ENCODE peak calls at places on chromosomes 7 and 10, in four cellular contexts. E is activated T-helper 1 cell treated with anti-CD3 and anti-CD28 coated beads, Interleukin-12 subunit alpha, Interleukin-12 subunit beta, Interleukin-2, Interleukin-4 antibody, amounts not matched to agents 30 ng/mL and 10 ng/mL and 1 ng/mL, durations not matched to agents 14 hours and 24 hours and 36 hours; O is foreskin keratinocyte; L is AG08395. Z is an unnamed sample.

GRCh38 chr7:75795831-75796285 is 17.7 kb downstream of the CCL24 start:
- DNase-seq in E (no peak), O (no peak), L (no peak), Z (peak; percentile 35)

GRCh38 chr7:95002726-95003125 is 95.3 kb downstream of the PPP1R9A start:
- DNase-seq in E (no peak), O (no peak), L (no peak), Z (peak; percentile 12)

GRCh38 chr7:39353615-39354376 is 212.4 kb upstream of the YAE1 start:
- DNase-seq in E (no peak), O (no peak), L (peak; percentile 35), Z (no peak)

GRCh38 chr7:2837476-2837875 is 6.6 kb downstream of the GNA12 start:
- DNase-seq in E (no peak), O (no peak), L (no peak), Z (no peak)

GRCh38 chr10:117632406-117632805 is 89.9 kb downstream of the EMX2 start:
- DNase-seq in E (no peak), O (no peak), L (no peak), Z (no peak)

GRCh38 chr7:49774459-49775064 is 1.1 kb downstream of the VWC2 start:
- DNase-seq in E (no peak), O (no peak), L (no peak), Z (no peak)

GRCh38 chr10:80664071-80664680 is 126.5 kb downstream of the SH2D4B start:
- DNase-seq in E (peak; percentile 15), O (peak; percentile 24), L (peak; percentile 62), Z (peak; percentile 36)

GRCh38 chr10:131112691-131113090 is 198.8 kb downstream of the TCERG1L start:
- DNase-seq in E (no peak), O (no peak), L (no peak), Z (no peak)

GRCh38 chr7:158351051-158351450 is 236.6 kb downstream of the PTPRN2 start:
- DNase-seq in E (no peak), O (no peak), L (no peak), Z (no peak)

GRCh38 chr7:92609921-92610518 is 19.8 kb upstream of the FAM133B start:
- DNase-seq in E (no peak), O (no peak), L (no peak), Z (peak; percentile 71)

GRCh38 chr7:96624954-96625353 is 84.7 kb downstream of the SEM1 start:
- DNase-seq in E (no peak), O (no peak), L (no peak), Z (no peak)

GRCh38 chr7:107045980-107046379 is 1.5 kb downstream of the PRKAR2B start:
- DNase-seq in E (no peak), O (no peak), L (peak; percentile 59), Z (peak; percentile 10)

GRCh38 chr7:138661236-138661635 is 39.9 kb downstream of the SVOPL start:
- DNase-seq in E (no peak), O (no peak), L (no peak), Z (no peak)

GRCh38 chr10:49205206-49205605 is 17.0 kb upstream of the TMEM273 start:
- DNase-seq in E (no peak), O (no peak), L (no peak), Z (no peak)

GRCh38 chr7:84271550-84271949 is 77.0 kb upstream of the SEMA3A start:
- DNase-seq in E (no peak), O (no peak), L (no peak), Z (peak; percentile 36)

GRCh38 chr10:126502481-126502880 is 114.2 kb upstream of the ADAM12 start:
- DNase-seq in E (no peak), O (no peak), L (peak; percentile 26), Z (no peak)

GRCh38 chr7:55526770-55527169 is 45.5 kb downstream of the VOPP1 start:
- DNase-seq in E (no peak), O (no peak), L (no peak), Z (no peak)

GRCh38 chr7:158257001-158257400 is 330.6 kb downstream of the PTPRN2 start:
- DNase-seq in E (no peak), O (no peak), L (no peak), Z (no peak)

GRCh38 chr7:151748733-151749132 is 128.2 kb downstream of the PRKAG2 start:
- DNase-seq in E (no peak), O (no peak), L (no peak), Z (no peak)

GRCh38 chr10:88440541-88440940 is 142.6 kb downstream of the RNLS start:
- DNase-seq in E (no peak), O (no peak), L (no peak), Z (no peak)

GRCh38 chr7:121824276-121824675 is 48.7 kb upstream of the PTPRZ1 start:
- DNase-seq in E (no peak), O (no peak), L (no peak), Z (no peak)

GRCh38 chr10:58352956-58353610 is 18.3 kb downstream of the UBE2D1 start:
- DNase-seq in E (no peak), O (no peak), L (peak; percentile 5), Z (peak; percentile 19)

GRCh38 chr7:80640841-80641240 is 2.4 kb downstream of the CD36 start:
- DNase-seq in E (no peak), O (no peak), L (peak; percentile 47), Z (peak; percentile 83)

GRCh38 chr7:94389381-94389780 is 5.3 kb upstream of the COL1A2 start:
- DNase-seq in E (no peak), O (no peak), L (no peak), Z (no peak)

GRCh38 chr10:77746313-77746712 is 108.7 kb upstream of the KCNMA1 start:
- DNase-seq in E (no peak), O (peak; percentile 43), L (peak; percentile 74), Z (peak; percentile 63)

GRCh38 chr10:35885076-35885475 is 243.0 kb upstream of the FZD8 start:
- DNase-seq in E (no peak), O (no peak), L (no peak), Z (no peak)

GRCh38 chr7:116877443-116878217 is 15.2 kb downstream of the CAPZA2 start:
- DNase-seq in E (no peak), O (no peak), L (no peak), Z (no peak)

GRCh38 chr10:97200616-97201015 is 14.9 kb upstream of the SLIT1 start:
- DNase-seq in E (no peak), O (no peak), L (no peak), Z (no peak)

GRCh38 chr10:6203331-6204062 is 765 bp downstream of the PFKFB3 start:
- DNase-seq in E (peak; percentile 64), O (no peak), L (peak; percentile 74), Z (peak; percentile 50)

GRCh38 chr10:17257466-17258321 is 29.7 kb downstream of the VIM start:
- DNase-seq in E (peak; percentile 52), O (no peak), L (peak; percentile 75), Z (peak; percentile 71)

GRCh38 chr10:102629661-102630614 is 14.3 kb upstream of the TRIM8 start:
- DNase-seq in E (no peak), O (no peak), L (peak; percentile 85), Z (peak; percentile 92)

GRCh38 chr7:84190016-84190705 is 4.4 kb downstream of the SEMA3A start:
- DNase-seq in E (no peak), O (no peak), L (no peak), Z (no peak)

GRCh38 chr10:111391146-111391545 is 314.3 kb downstream of the ADRA2A start:
- DNase-seq in E (no peak), O (no peak), L (peak; percentile 52), Z (no peak)

GRCh38 chr7:55255501-55256445 is 109.4 kb upstream of the LANCL2 start:
- DNase-seq in E (peak; percentile 57), O (peak; percentile 40), L (peak; percentile 75), Z (peak; percentile 86)

GRCh38 chr7:20439384-20439783 is 108.7 kb downstream of the ITGB8 start:
- DNase-seq in E (no peak), O (no peak), L (no peak), Z (no peak)

GRCh38 chr10:113754768-113755167 is 3.3 kb downstream of the PLEKHS1 start:
- DNase-seq in E (no peak), O (no peak), L (no peak), Z (no peak)

GRCh38 chr10:74586088-74586585 is 240.3 kb upstream of the KAT6B start:
- DNase-seq in E (peak; percentile 47), O (no peak), L (no peak), Z (no peak)

GRCh38 chr10:94430705-94431104 is 28.4 kb downstream of the TBC1D12 start:
- DNase-seq in E (no peak), O (no peak), L (no peak), Z (no peak)

Z was measured in LHCN-M2.